ENCODE peak calls at places on chromosomes 4 and X, in seven cellular contexts. G is GM06990; U is anterior cingulate cortex; N is lower lobe of right lung; Y is stimulated activated CD4-positive, alpha-beta T cell treated with anti-CD3 and anti-CD28 coated beads, TNF-alpha, amount 100 ng/mL, for 1 hour; C is activated CD4-positive, alpha-beta T cell treated with anti-CD3 and anti-CD28 coated beads for 36 hours; O is upper lobe of left lung. T is an unnamed sample.

GRCh38 chr4:14967982-14968381 is 34.3 kb upstream of the CPEB2 start:
- DNase-seq in O (no peak), G (no peak), C (no peak), Y (no peak), N (no peak), U (no peak), T (no peak)

GRCh38 chr4:145722561-145722960 is 42.6 kb downstream of the C4orf51 start:
- DNase-seq in O (no peak), Y (no peak), N (no peak), C (no peak), U (no peak), G (no peak), T (no peak)

GRCh38 chr4:2797545-2798305 is 4.8 kb downstream of the SH3BP2 start:
- DNase-seq in U (no peak), N (peak), O (peak), Y (no peak), G (peak), C (peak), T (no peak)

GRCh38 chr4:174929346-174929745 is 11.2 kb downstream of the ADAM29 start:
- DNase-seq in N (no peak), Y (no peak), O (no peak), G (no peak), C (no peak), U (no peak), T (no peak)

GRCh38 chr4:173794662-173795061 is 264.6 kb upstream of the HAND2 start:
- DNase-seq in O (no peak), G (no peak), Y (no peak), N (no peak), C (no peak), U (no peak), T (no peak)

GRCh38 chr4:42501624-42502401 is 104.5 kb downstream of the SHISA3 start:
- DNase-seq in G (no peak), N (no peak), O (no peak), Y (no peak), C (no peak), U (no peak), T (peak)

GRCh38 chrX:24553016-24553415 is 87.9 kb downstream of the PDK3 start:
- DNase-seq in O (no peak), G (no peak), N (no peak), C (no peak), Y (no peak), U (no peak), T (no peak)

GRCh38 chrX:100829730-100830129 is 9.5 kb downstream of the CSTF2 start:
- DNase-seq in U (no peak), C (peak), N (no peak), O (no peak), G (peak), Y (no peak), T (no peak)

GRCh38 chr4:147842573-147842972 is 110.7 kb downstream of the ARHGAP10 start:
- DNase-seq in N (no peak), C (no peak), O (no peak), U (no peak), G (no peak), Y (no peak), T (no peak)

GRCh38 chr4:123505457-123506310 is 109.1 kb downstream of the SPRY1 start:
- DNase-seq in O (peak), Y (no peak), C (peak), N (peak), U (peak), G (peak), T (peak)

GRCh38 chrX:10134921-10135320 is 21.9 kb upstream of the CLCN4 start:
- DNase-seq in O (no peak), N (no peak), U (no peak), Y (no peak), C (no peak), G (no peak), T (no peak)

GRCh38 chrX:1507511-1508463 is 29.2 kb downstream of the P2RY8 start:
- DNase-seq in N (peak), U (no peak), O (peak), C (no peak), G (peak), Y (no peak), T (no peak)

GRCh38 chr4:155220025-155220424 is 11.6 kb downstream of the NPY2R start:
- DNase-seq in U (no peak), C (no peak), O (no peak), G (no peak), Y (no peak), N (no peak), T (no peak)

GRCh38 chr4:36056128-36056527 is 188.2 kb downstream of the ARAP2 start:
- DNase-seq in G (no peak), U (no peak), O (no peak), N (no peak), Y (no peak), C (no peak), T (no peak)

GRCh38 chrX:65679071-65679540 is 11.7 kb downstream of the MSN start:
- DNase-seq in N (no peak), C (no peak), Y (no peak), O (no peak), G (no peak), U (no peak), T (no peak)

GRCh38 chr4:98642991-98643426 is 15.4 kb downstream of the TSPAN5 start:
- DNase-seq in C (no peak), U (no peak), Y (no peak), N (no peak), G (no peak), O (no peak), T (no peak)

GRCh38 chr4:71664366-71664765 is 119.5 kb downstream of the GC start:
- DNase-seq in G (no peak), O (no peak), N (no peak), U (no peak), C (no peak), Y (no peak), T (no peak)

GRCh38 chr4:24630937-24631336 is 46.6 kb upstream of the DHX15 start:
- DNase-seq in G (no peak), Y (no peak), N (no peak), C (no peak), U (no peak), O (no peak), T (no peak)

GRCh38 chrX:358651-359143 is 28.0 kb downstream of the PPP2R3B start:
- DNase-seq in N (no peak), U (no peak), O (no peak), Y (no peak), C (no peak), G (no peak), T (no peak)

GRCh38 chr4:108683479-108683878 is 33.1 kb downstream of the OSTC start:
- DNase-seq in C (no peak), U (no peak), O (no peak), N (no peak), Y (no peak), G (no peak), T (no peak)

GRCh38 chr4:147913137-147913536 is 181.2 kb downstream of the ARHGAP10 start:
- DNase-seq in Y (no peak), O (no peak), C (no peak), G (no peak), N (no peak), U (no peak), T (no peak)

GRCh38 chr4:173038192-173038896 is 130.3 kb upstream of the GALNT7 start:
- DNase-seq in N (no peak), O (no peak), Y (no peak), C (no peak), U (no peak), G (no peak), T (no peak)

GRCh38 chr4:3677671-3678070 is 88.5 kb upstream of the ADRA2C start:
- DNase-seq in Y (no peak), G (no peak), O (no peak), N (peak), C (no peak), U (no peak), T (no peak)

GRCh38 chrX:68985135-68985725 is 156.4 kb downstream of the EFNB1 start:
- DNase-seq in C (no peak), O (no peak), Y (no peak), G (no peak), U (no peak), N (no peak), T (peak)

GRCh38 chr4:119729815-119730643 is 101.4 kb upstream of the PDE5A start:
- DNase-seq in C (no peak), Y (no peak), U (no peak), N (no peak), G (no peak), O (no peak), T (no peak)

GRCh38 chrX:85243155-85243554 is 424 bp downstream of the SATL1 start:
- DNase-seq in N (no peak), O (no peak), U (no peak), G (no peak), Y (no peak), C (no peak), T (no peak)

GRCh38 chr4:185134176-185134869 is 8.7 kb upstream of the SLC25A4 start:
- DNase-seq in U (no peak), N (no peak), Y (no peak), O (no peak), C (no peak), G (no peak), T (no peak)

GRCh38 chr4:183444953-183445543 is 612 bp downstream of the CDKN2AIP start:
- DNase-seq in Y (no peak), C (no peak), N (peak), O (peak), U (no peak), G (no peak), T (peak)

GRCh38 chr4:127045872-127046271 is 586.9 kb upstream of the INTU start:
- DNase-seq in Y (no peak), N (no peak), O (no peak), U (no peak), G (no peak), C (no peak), T (no peak)

GRCh38 chrX:103613362-103613761 is 5.6 kb downstream of the TCEAL3 start:
- DNase-seq in O (no peak), Y (no peak), N (no peak), C (no peak), G (no peak), U (no peak), T (no peak)

GRCh38 chrX:12979011-12979629 is 4.2 kb downstream of the TMSB4X start:
- DNase-seq in N (no peak), Y (no peak), G (no peak), O (no peak), C (no peak), U (no peak), T (no peak)

GRCh38 chrX:45068555-45068954 is 132.1 kb downstream of the DIPK2B start:
- DNase-seq in Y (no peak), O (no peak), G (no peak), U (no peak), N (no peak), C (peak), T (no peak)